ENCODE peak calls at places on chromosomes 12 and 14, in six cellular contexts. U is GM13977, R is WTC11, F is fibroblast of pulmonary artery, O is progenitor cell of endocrine pancreas, B is upper lobe of right lung. L is an unnamed sample.

GRCh38 chr12:98110516-98110915 is 404.9 kb upstream of the TMPO start:
- DNase-seq in U (no peak), R (no peak), F (no peak), O (no peak), B (no peak), L (no peak)

GRCh38 chr12:68750506-68750905 is 4.5 kb downstream of the SLC35E3 start:
- DNase-seq in U (no peak), R (no peak), F (no peak), O (no peak), B (no peak), L (no peak)

GRCh38 chr14:38210587-38211257 is 3.0 kb downstream of the SSTR1 start:
- DNase-seq in U (peak; percentile 13), R (peak; percentile 46), F (peak; percentile 76), O (peak; percentile 33), B (peak; percentile 64), L (peak; percentile 58)

GRCh38 chr12:106282457-106283097 is 20.0 kb upstream of the TCP11L2 start:
- DNase-seq in U (peak; percentile 47), R (peak; percentile 30), F (peak; percentile 78), O (no peak), B (no peak), L (peak; percentile 48)

GRCh38 chr12:26614217-26614616 is 218.8 kb downstream of the ITPR2 start:
- DNase-seq in U (no peak), R (peak; percentile 60), F (peak; percentile 52), O (no peak), B (no peak), L (peak; percentile 60)

GRCh38 chr12:79681008-79681590 is 9.7 kb downstream of the PAWR start:
- DNase-seq in U (no peak), R (no peak), F (peak; percentile 54), O (no peak), B (no peak), L (no peak)

GRCh38 chr14:54881761-54882401 is 20.7 kb downstream of the GCH1 start:
- DNase-seq in U (peak; percentile 57), R (no peak), F (peak; percentile 56), O (no peak), B (no peak), L (no peak)

GRCh38 chr12:129704232-129704830 is 199.5 kb downstream of the TMEM132D start:
- DNase-seq in U (no peak), R (no peak), F (no peak), O (no peak), B (no peak), L (no peak)

GRCh38 chr12:13368971-13369370 is 172.4 kb downstream of the EMP1 start:
- DNase-seq in U (no peak), R (no peak), F (no peak), O (no peak), B (no peak), L (no peak)

GRCh38 chr12:80861636-80862378 is 75.9 kb downstream of the LIN7A start:
- DNase-seq in U (no peak), R (no peak), F (peak; percentile 56), O (no peak), B (no peak), L (no peak)

GRCh38 chr12:113236539-113237354 is 15.5 kb downstream of the TPCN1 start:
- DNase-seq in U (no peak), R (no peak), F (no peak), O (no peak), B (no peak), L (no peak)

GRCh38 chr12:125387206-125387605 is 322.0 kb downstream of the AACS start:
- DNase-seq in U (no peak), R (no peak), F (no peak), O (no peak), B (no peak), L (no peak)

GRCh38 chr12:10169094-10169493 is 2.8 kb downstream of the OLR1 start:
- DNase-seq in U (no peak), R (no peak), F (no peak), O (no peak), B (no peak), L (no peak)

GRCh38 chr12:131445184-131445974 is 265.5 kb upstream of the SFSWAP start:
- DNase-seq in U (peak; percentile 44), R (no peak), F (no peak), O (no peak), B (no peak), L (no peak)

GRCh38 chr12:14366211-14366762 is 805 bp downstream of the ATF7IP start:
- DNase-seq in U (no peak), R (no peak), F (peak; percentile 64), O (no peak), B (no peak), L (no peak)

GRCh38 chr12:108653082-108653516 is 19.4 kb upstream of the SELPLG start:
- DNase-seq in U (no peak), R (no peak), F (no peak), O (no peak), B (no peak), L (no peak)

GRCh38 chr14:69055125-69055524 is 76.0 kb upstream of the ACTN1 start:
- DNase-seq in U (no peak), R (no peak), F (peak; percentile 87), O (no peak), B (no peak), L (no peak)

GRCh38 chr14:95431199-95432145 is 85.0 kb downstream of the SYNE3 start:
- DNase-seq in U (no peak), R (peak; percentile 43), F (peak; percentile 62), O (no peak), B (no peak), L (peak; percentile 24)

GRCh38 chr12:108831309-108831991 is 25.9 kb downstream of the SSH1 start:
- DNase-seq in U (peak; percentile 64), R (no peak), F (no peak), O (no peak), B (no peak), L (no peak)

GRCh38 chr12:93318720-93319522 is 58.8 kb upstream of the NUDT4 start:
- DNase-seq in U (no peak), R (no peak), F (no peak), O (no peak), B (no peak), L (no peak)

GRCh38 chr12:55760663-55761062 is 17.7 kb downstream of the GDF11 start:
- DNase-seq in U (no peak), R (no peak), F (no peak), O (no peak), B (no peak), L (no peak)

GRCh38 chr14:64636208-64636979 is 67.8 kb upstream of the PLEKHG3 start:
- DNase-seq in U (peak; percentile 84), R (peak; percentile 82), F (peak; percentile 69), O (peak; percentile 51), B (peak; percentile 80), L (peak; percentile 74)

DNA sequence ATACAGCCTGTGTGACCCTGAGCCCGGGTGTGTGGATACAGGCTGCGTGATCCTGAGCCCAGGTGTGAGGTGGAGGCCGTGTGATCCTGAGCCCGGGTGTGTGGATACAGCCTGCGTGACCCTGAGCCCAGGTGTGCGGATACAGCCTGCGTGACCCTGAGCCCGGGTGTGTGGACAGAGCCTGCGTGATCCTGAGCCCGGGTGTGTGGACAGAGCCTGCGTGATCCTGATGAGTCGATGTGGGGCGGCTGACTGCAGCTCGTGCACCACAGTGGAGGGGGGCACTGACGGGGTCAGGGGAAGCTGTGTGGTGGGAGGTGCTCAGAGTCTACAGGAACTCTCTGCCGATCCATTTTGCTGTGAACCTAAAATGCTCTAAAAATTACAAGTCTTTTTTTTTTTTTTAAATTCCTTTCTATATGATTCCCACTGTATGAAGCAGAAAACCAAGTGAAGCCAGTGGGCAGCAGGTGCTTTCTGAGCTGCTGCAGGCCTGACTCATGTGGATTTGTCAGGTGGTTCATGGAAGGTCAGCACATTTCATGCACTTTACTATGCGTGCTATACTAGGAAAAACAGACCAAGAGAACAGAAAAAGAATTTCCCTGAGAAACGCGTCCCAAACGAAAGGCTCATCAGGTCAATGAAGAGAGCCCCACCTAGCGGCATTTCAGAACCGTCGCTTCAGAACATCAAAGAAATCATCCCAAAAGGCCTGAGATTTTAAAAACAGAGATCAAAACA is 19.3 kb downstream of the BRF1 start:
- DNase-seq in U (peak; percentile 78), R (no peak), F (peak; percentile 74), O (no peak), B (no peak), L (peak; percentile 41)
- TF ChIP-seq CTCF in U (peak; percentile 65), R (no peak), F (peak; percentile 79), O (peak; percentile 73), B (peak; percentile 57), L (no peak)

DNA sequence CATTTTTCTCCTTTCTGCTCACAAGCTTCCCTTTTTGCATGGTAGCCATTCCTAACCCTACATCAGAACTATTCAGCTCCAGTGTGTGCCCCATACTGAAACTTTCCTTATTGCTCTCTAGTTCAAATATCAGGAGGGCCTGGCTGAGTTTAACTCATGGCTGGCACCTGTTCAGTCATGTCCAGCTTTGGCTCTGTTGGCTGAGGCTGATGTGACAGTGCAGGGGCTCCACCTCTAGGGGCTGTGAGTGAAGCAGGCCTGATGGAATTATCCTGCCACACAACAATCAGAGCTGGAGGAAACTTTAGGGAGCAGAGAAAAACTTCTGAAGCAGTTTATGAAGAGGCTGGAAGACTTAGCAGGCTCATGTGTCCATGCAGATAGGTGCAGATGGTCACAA is 8.5 kb downstream of the COQ6 start:
- DNase-seq in U (no peak), R (no peak), F (no peak), O (no peak), B (no peak), L (no peak)
- TF ChIP-seq CTCF in U (no peak), R (no peak), F (no peak), O (no peak), B (no peak), L (no peak)

DNA sequence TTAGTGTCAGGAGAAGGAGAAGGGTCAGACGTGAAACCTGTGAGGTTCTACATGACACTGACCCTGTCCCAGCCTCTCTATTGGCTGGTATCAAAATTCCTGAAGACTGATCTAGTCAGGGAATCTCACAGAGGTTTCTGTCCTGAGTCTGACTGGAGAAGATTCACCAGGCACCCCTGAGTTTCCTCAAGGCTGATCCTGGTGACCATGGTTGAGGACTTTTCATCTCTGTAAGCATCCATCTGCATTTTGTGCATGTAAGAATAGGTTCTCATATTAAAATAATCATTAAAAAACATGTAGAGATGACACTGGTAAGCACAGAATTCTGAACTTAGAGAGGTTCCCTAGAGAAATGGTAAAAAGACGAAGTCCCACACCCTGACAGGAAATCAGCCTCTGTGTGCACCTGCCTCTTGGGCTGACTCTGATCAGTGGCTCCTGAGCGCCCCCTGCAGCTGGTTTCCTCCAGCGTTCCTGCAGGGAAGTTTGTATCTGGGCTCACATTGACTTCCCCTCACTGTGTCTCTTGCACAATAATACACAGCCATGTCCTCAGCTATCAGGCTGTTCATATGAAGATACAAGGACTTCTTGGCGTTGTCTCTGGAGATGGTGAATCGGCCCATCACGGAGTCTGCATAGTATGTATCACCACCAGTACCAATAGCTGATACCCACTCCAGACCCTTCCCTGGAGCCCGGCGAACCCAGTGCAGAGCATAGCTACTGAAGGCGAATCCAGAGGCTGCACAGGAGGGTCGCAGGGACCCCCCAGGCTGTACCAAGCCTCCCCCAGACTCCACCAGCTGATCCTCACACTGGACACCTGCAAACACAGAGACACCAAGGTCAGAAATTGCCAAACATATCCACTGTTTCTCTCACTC is 991.9 kb downstream of the TMEM121 start:
- DNase-seq in U (peak; percentile 29), R (no peak), F (no peak), O (no peak), B (peak; percentile 77), L (no peak)
- TF ChIP-seq CTCF in U (peak; percentile 87), R (no peak), F (no peak), O (no peak), B (peak; percentile 33), L (no peak)

DNA sequence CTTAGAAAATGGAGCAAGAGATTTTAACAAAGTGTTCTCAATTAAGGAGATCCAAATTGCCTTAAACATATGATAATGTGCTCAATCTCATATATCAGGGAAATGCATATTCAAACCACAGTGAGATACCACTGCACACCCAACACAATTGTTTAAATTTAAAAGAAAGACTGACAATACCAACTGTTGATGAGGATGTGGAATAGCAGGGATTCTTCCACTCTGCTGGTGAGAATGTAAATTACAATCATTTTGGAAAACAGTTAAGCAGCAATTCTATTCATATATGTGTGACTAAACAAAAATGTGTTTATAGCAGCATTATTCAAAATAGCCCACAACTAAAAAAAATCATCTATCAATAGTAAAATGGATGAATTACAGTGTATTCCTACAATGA is 144.2 kb downstream of the KICS2 start:
- DNase-seq in U (no peak), R (no peak), F (peak; percentile 36), O (no peak), B (no peak), L (no peak)
- TF ChIP-seq CTCF in U (no peak), R (no peak), F (peak; percentile 47), O (peak; percentile 36), B (peak; percentile 23), L (peak; percentile 60)